ENCODE peak calls at places on chromosomes 12 and 14, in four cellular contexts. T is B cell; P is activated CD8-positive, alpha-beta T cell treated with anti-CD3 and anti-CD28 coated beads for 36 hours; B is choroid plexus epithelial cell. Z is an unnamed sample.

GRCh38 chr12:94638521-94638920 is 11.8 kb downstream of the TMCC3 start:
- DNase-seq in T (no peak), P (no peak), B (no peak), Z (no peak)

GRCh38 chr14:102811971-102812370 is 34.7 kb downstream of the TRAF3 start:
- DNase-seq in T (no peak), P (no peak), B (no peak), Z (no peak)

GRCh38 chr14:92931681-92932447 is 8.9 kb downstream of the CHGA start:
- DNase-seq in T (no peak), P (no peak), B (no peak), Z (no peak)

GRCh38 chr12:2003676-2004112 is 563 bp downstream of the DCP1B start:
- DNase-seq in T (no peak), P (no peak), B (peak; percentile 62), Z (no peak)

GRCh38 chr12:9866786-9867379 is 2.3 kb downstream of the CLEC2B start:
- DNase-seq in T (no peak), P (no peak), B (no peak), Z (no peak)

GRCh38 chr14:22767323-22767589 is 768 bp downstream of the OXA1L start:
- DNase-seq in T (no peak), P (no peak), B (no peak), Z (no peak)

GRCh38 chr12:43578782-43579181 is 26.8 kb upstream of the ADAMTS20 start:
- DNase-seq in T (no peak), P (no peak), B (peak; percentile 10), Z (no peak)

GRCh38 chr14:105314287-105315185 is at the start of gene PACS2:
- DNase-seq in T (peak; percentile 69), P (peak; percentile 67), B (peak; percentile 88), Z (peak; percentile 73)

GRCh38 chr14:74240794-74241610 is 1.8 kb downstream of the VSX2 start:
- DNase-seq in T (no peak), P (no peak), B (no peak), Z (no peak)

GRCh38 chr14:50762001-50762930 is 68.7 kb downstream of the NIN start:
- DNase-seq in T (no peak), P (peak; percentile 83), B (peak; percentile 65), Z (no peak)

GRCh38 chr14:67602995-67603545 is 3.0 kb upstream of the PIGH start:
- DNase-seq in T (peak; percentile 70), P (no peak), B (peak; percentile 57), Z (no peak)

GRCh38 chr12:94553130-94553519 is 93.5 kb upstream of the CEP83 start:
- DNase-seq in T (no peak), P (no peak), B (peak; percentile 74), Z (no peak)

GRCh38 chr12:111458773-111459172 is 53.0 kb downstream of the SH2B3 start:
- DNase-seq in T (no peak), P (no peak), B (no peak), Z (no peak)

GRCh38 chr14:61476737-61477410 is 155.5 kb downstream of the PRKCH start:
- DNase-seq in T (peak; percentile 79), P (peak; percentile 85), B (peak; percentile 99), Z (no peak)

GRCh38 chr12:4273651-4274395 is at the start of gene CCND2:
- DNase-seq in T (peak; percentile 59), P (peak; percentile 90), B (peak; percentile 68), Z (no peak)

GRCh38 chr14:103558071-103558882 is 4.2 kb downstream of the BAG5 start:
- DNase-seq in T (no peak), P (no peak), B (peak; percentile 84), Z (no peak)

GRCh38 chr14:101499513-101499912 is 61.8 kb upstream of the DIO3 start:
- DNase-seq in T (peak; percentile 32), P (no peak), B (no peak), Z (no peak)

GRCh38 chr14:98512501-98513251 is 759.3 kb downstream of the BCL11B start:
- DNase-seq in T (no peak), P (no peak), B (no peak), Z (no peak)

GRCh38 chr14:51321036-51321435 is 81.0 kb downstream of the TMX1 start:
- DNase-seq in T (no peak), P (no peak), B (peak; percentile 26), Z (no peak)

GRCh38 chr14:31660191-31660590 is 99.0 kb downstream of the NUBPL start:
- DNase-seq in T (no peak), P (no peak), B (no peak), Z (no peak)

GRCh38 chr12:26153421-26154154 is 28.8 kb upstream of the BHLHE41 start:
- DNase-seq in T (no peak), P (no peak), B (peak; percentile 95), Z (no peak)

GRCh38 chr14:52948836-52949235 is 2.0 kb downstream of the FERMT2 start:
- DNase-seq in T (no peak), P (no peak), B (no peak), Z (no peak)

GRCh38 chr14:76742961-76743360 is 18.3 kb upstream of the VASH1 start:
- DNase-seq in T (no peak), P (no peak), B (no peak), Z (peak; percentile 16)

GRCh38 chr14:24367506-24368214 is at the start of gene NFATC4:
- DNase-seq in T (no peak), P (peak; percentile 53), B (peak; percentile 97), Z (peak; percentile 95)

GRCh38 chr14:38047518-38047917 is 160.2 kb upstream of the SSTR1 start:
- DNase-seq in T (no peak), P (no peak), B (peak; percentile 4), Z (no peak)

GRCh38 chr14:85188836-85189235 is 341.1 kb upstream of the FLRT2 start:
- DNase-seq in T (no peak), P (no peak), B (no peak), Z (no peak)

GRCh38 chr14:32197919-32198318 is 3.9 kb upstream of the RNU6-7 start:
- DNase-seq in T (no peak), P (peak; percentile 26), B (no peak), Z (no peak)

GRCh38 chr12:80636832-80637231 is 70.6 kb upstream of the MYF6 start:
- DNase-seq in T (no peak), P (no peak), B (peak; percentile 36), Z (no peak)

GRCh38 chr14:60646202-60646886 is 2.9 kb downstream of the SIX1 start:
- DNase-seq in T (no peak), P (no peak), B (peak; percentile 53), Z (no peak)

Z was measured in SHP77.